ENCODE peak calls at places on chromosomes 7 and 10, in eight cellular contexts. A is ecto neural progenitor cell; C is NAMALWA; D is stimulated activated naive CD4-positive, alpha-beta T cell; W is testis; G is cardiac fibroblast; E is BJ; I is T-cell. Q is an unnamed sample.

GRCh38 chr7:99372275-99373085 is 2.0 kb upstream of the ARPC1B start:
- DNase-seq in A (no peak), I (no peak), G (no peak), W (peak; percentile 86), D (no peak), E (no peak), C (no peak), Q (no peak)

GRCh38 chr7:124276005-124276606 is 243.2 kb upstream of the TMEM229A start:
- DNase-seq in I (no peak), D (no peak), C (peak; percentile 84), W (peak; percentile 70), E (no peak), A (no peak), G (peak; percentile 6), Q (no peak)

GRCh38 chr7:117470777-117471176 is 9.0 kb upstream of the CFTR start:
- DNase-seq in D (no peak), E (no peak), G (no peak), C (peak; percentile 21), A (no peak), I (no peak), W (no peak), Q (no peak)

GRCh38 chr7:24365606-24366005 is 81.6 kb downstream of the NPY start:
- DNase-seq in G (no peak), E (no peak), W (no peak), I (no peak), A (no peak), C (no peak), D (no peak), Q (peak; percentile 6)

GRCh38 chr10:121405549-121405948 is 192.7 kb downstream of the FGFR2 start:
- DNase-seq in A (no peak), W (peak; percentile 16), G (no peak), D (no peak), E (no peak), I (no peak), C (no peak), Q (no peak)

GRCh38 chr7:139711991-139712753 is 65.6 kb downstream of the HIPK2 start:
- DNase-seq in C (no peak), I (no peak), A (no peak), W (no peak), G (no peak), E (no peak), D (no peak), Q (no peak)

GRCh38 chr10:57952741-57953140 is 315.0 kb downstream of the IPMK start:
- DNase-seq in W (no peak), A (no peak), E (peak; percentile 35), D (no peak), G (peak; percentile 80), I (no peak), C (no peak), Q (no peak)

GRCh38 chr7:106153891-106154449 is 41.9 kb upstream of the SYPL1 start:
- DNase-seq in I (peak; percentile 70), D (peak; percentile 21), G (peak; percentile 81), C (peak; percentile 90), W (peak; percentile 87), A (peak; percentile 87), E (peak; percentile 21), Q (peak; percentile 82)

GRCh38 chr10:110918269-110918632 is 729 bp downstream of the BBIP1 start:
- DNase-seq in I (peak; percentile 71), D (peak; percentile 41), A (no peak), W (peak; percentile 97), E (peak; percentile 82), G (peak; percentile 97), C (no peak), Q (no peak)

GRCh38 chr10:111093741-111094380 is 17.0 kb downstream of the ADRA2A start:
- DNase-seq in W (no peak), A (no peak), D (no peak), G (peak; percentile 67), E (no peak), C (no peak), I (no peak), Q (no peak)

GRCh38 chr10:7773845-7774801 is 13.7 kb downstream of the KIN start:
- DNase-seq in E (no peak), C (peak; percentile 60), G (no peak), I (no peak), W (no peak), D (no peak), A (no peak), Q (no peak)

GRCh38 chr10:82910301-82910700 is 1035.3 kb downstream of the NRG3 start:
- DNase-seq in A (no peak), C (no peak), E (no peak), W (no peak), G (no peak), D (no peak), I (no peak), Q (no peak)

GRCh38 chr7:24392774-24393173 is 108.8 kb downstream of the NPY start:
- DNase-seq in I (no peak), E (no peak), W (no peak), G (no peak), C (no peak), D (no peak), A (no peak), Q (no peak)

GRCh38 chr7:40507166-40507565 is 372.4 kb downstream of the SUGCT start:
- DNase-seq in A (no peak), D (no peak), G (peak; percentile 40), W (no peak), I (no peak), E (no peak), C (peak; percentile 61), Q (no peak)

GRCh38 chr7:107224374-107224773 is 55.6 kb downstream of the HBP1 start:
- DNase-seq in A (no peak), E (no peak), I (no peak), C (no peak), D (no peak), W (no peak), G (no peak), Q (no peak)

GRCh38 chr10:11279286-11279685 is 261.6 kb downstream of the CELF2 start:
- DNase-seq in W (no peak), G (no peak), D (no peak), E (no peak), A (no peak), I (no peak), C (no peak), Q (no peak)

GRCh38 chr10:73909716-73910115 is 1.2 kb upstream of the PLAU start:
- DNase-seq in I (no peak), A (no peak), W (no peak), D (no peak), E (no peak), C (no peak), G (no peak), Q (no peak)

GRCh38 chr10:91313761-91314520 is 93.5 kb downstream of the PCGF5 start:
- DNase-seq in E (no peak), G (peak; percentile 79), W (no peak), C (no peak), D (no peak), A (peak; percentile 60), I (no peak), Q (no peak)

GRCh38 chr7:75892634-75893272 is 13.9 kb downstream of the RHBDD2 start:
- DNase-seq in W (peak; percentile 80), A (no peak), D (no peak), I (no peak), E (no peak), G (peak; percentile 34), C (no peak), Q (no peak)

GRCh38 chr10:20147679-20148078 is 331.4 kb downstream of the PLXDC2 start:
- DNase-seq in I (no peak), W (no peak), A (no peak), C (no peak), G (no peak), E (no peak), D (no peak), Q (no peak)

GRCh38 chr10:107163904-107164861 is at the start of gene SORCS1:
- DNase-seq in G (no peak), A (peak; percentile 82), C (no peak), I (no peak), D (no peak), E (no peak), W (peak; percentile 60), Q (no peak)

GRCh38 chr10:93591065-93591808 is 9.8 kb downstream of the RBP4 start:
- DNase-seq in D (no peak), A (no peak), G (no peak), C (no peak), E (no peak), I (no peak), W (no peak), Q (no peak)

GRCh38 chr10:89414146-89414878 is at the start of gene IFIT5:
- DNase-seq in G (peak; percentile 79), C (peak; percentile 86), D (peak; percentile 82), E (no peak), W (peak; percentile 88), I (peak; percentile 58), A (peak; percentile 84), Q (peak; percentile 65)

GRCh38 chr10:51257511-51258248 is 183.4 kb downstream of the PRKG1 start:
- DNase-seq in D (no peak), G (no peak), E (no peak), A (no peak), I (no peak), W (no peak), C (no peak), Q (no peak)

GRCh38 chr10:116444527-116445142 is 17.0 kb downstream of the PNLIPRP3 start:
- DNase-seq in C (peak; percentile 41), W (peak; percentile 64), D (no peak), I (no peak), A (no peak), G (peak; percentile 47), E (no peak), Q (no peak)

GRCh38 chr10:69089638-69090599 is 2.0 kb downstream of the SRGN start:
- DNase-seq in G (peak; percentile 49), A (no peak), C (no peak), I (peak; percentile 79), D (peak; percentile 84), W (no peak), E (no peak), Q (no peak)

GRCh38 chr7:139822855-139823254 is 6.2 kb upstream of the TBXAS1 start:
- DNase-seq in W (no peak), D (no peak), C (no peak), I (no peak), G (no peak), E (no peak), A (no peak), Q (no peak)

GRCh38 chr10:10792681-10793080 is 225.0 kb upstream of the CELF2 start:
- DNase-seq in I (no peak), W (no peak), G (peak; percentile 95), C (no peak), D (no peak), A (no peak), E (peak; percentile 60), Q (no peak)

GRCh38 chr7:35747611-35748010 is 52.7 kb upstream of the HERPUD2 start:
- DNase-seq in C (no peak), A (no peak), I (no peak), D (no peak), W (no peak), E (no peak), G (no peak), Q (no peak)

GRCh38 chr10:121891103-121891502 is 36.7 kb downstream of the ATE1 start:
- DNase-seq in A (no peak), E (no peak), W (no peak), G (no peak), I (no peak), C (no peak), D (no peak), Q (no peak)

GRCh38 chr7:15954671-15955354 is 268.3 kb upstream of the MEOX2 start:
- DNase-seq in A (no peak), G (peak; percentile 49), D (no peak), C (no peak), W (no peak), E (no peak), I (no peak), Q (no peak)

GRCh38 chr7:31029251-31029650 is 22.9 kb upstream of the ADCYAP1R1 start:
- DNase-seq in C (no peak), E (no peak), I (no peak), W (no peak), A (no peak), G (no peak), D (no peak), Q (no peak)

GRCh38 chr10:71212249-71213126 is at the start of gene UNC5B:
- DNase-seq in W (peak; percentile 89), I (peak; percentile 13), C (no peak), G (peak; percentile 88), A (peak; percentile 95), E (no peak), D (no peak), Q (peak; percentile 87)

GRCh38 chr10:19843487-19843886 is 27.3 kb downstream of the PLXDC2 start:
- DNase-seq in W (no peak), A (no peak), C (no peak), G (no peak), E (no peak), I (no peak), D (no peak), Q (no peak)

Q was measured in occipital lobe.